ENCODE peak calls at places on chromosomes 7 and 10, in ten cellular contexts. One of them, this sample, is unnamed.

GRCh38 chr10:123117644-123118409 is 17.9 kb upstream of the HMX3 start:
- DNase-seq in stomach: no peak
- DNase-seq in dorsolateral prefrontal cortex: peak; percentile 47
- DNase-seq in GM20000: no peak
- DNase-seq in uterus: no peak
- DNase-seq in CD4-positive, alpha-beta T cell: no peak
- DNase-seq in ascending aorta: no peak
- DNase-seq in lower leg skin: no peak
- DNase-seq in brain microvascular endothelial cell: no peak
- DNase-seq in B cell: no peak
- DNase-seq in this sample: no peak

GRCh38 chr7:73894851-73895441 is 34.0 kb downstream of the TMEM270 start:
- DNase-seq in B cell: no peak
- DNase-seq in ascending aorta: peak; percentile 99
- DNase-seq in CD4-positive, alpha-beta T cell: no peak
- DNase-seq in lower leg skin: peak; percentile 97
- DNase-seq in dorsolateral prefrontal cortex: no peak
- DNase-seq in stomach: no peak
- DNase-seq in uterus: peak; percentile 93
- DNase-seq in brain microvascular endothelial cell: peak; percentile 89
- DNase-seq in GM20000: no peak
- DNase-seq in this sample: no peak

GRCh38 chr7:118870187-118870586 is 645.7 kb downstream of the ANKRD7 start:
- DNase-seq in stomach: no peak
- DNase-seq in GM20000: no peak
- DNase-seq in B cell: no peak
- DNase-seq in ascending aorta: no peak
- DNase-seq in CD4-positive, alpha-beta T cell: no peak
- DNase-seq in brain microvascular endothelial cell: no peak
- DNase-seq in lower leg skin: no peak
- DNase-seq in dorsolateral prefrontal cortex: no peak
- DNase-seq in uterus: no peak
- DNase-seq in this sample: no peak

GRCh38 chr7:100863406-100863950 is 3.7 kb upstream of the TRIP6 start:
- DNase-seq in GM20000: no peak
- DNase-seq in B cell: no peak
- DNase-seq in stomach: peak; percentile 76
- DNase-seq in dorsolateral prefrontal cortex: no peak
- DNase-seq in uterus: no peak
- DNase-seq in ascending aorta: no peak
- DNase-seq in brain microvascular endothelial cell: no peak
- DNase-seq in lower leg skin: no peak
- DNase-seq in CD4-positive, alpha-beta T cell: no peak
- DNase-seq in this sample: no peak

GRCh38 chr10:88071814-88072380 is 208.5 kb downstream of the PTEN start:
- DNase-seq in uterus: no peak
- DNase-seq in dorsolateral prefrontal cortex: no peak
- DNase-seq in lower leg skin: no peak
- DNase-seq in GM20000: no peak
- DNase-seq in stomach: no peak
- DNase-seq in ascending aorta: no peak
- DNase-seq in B cell: no peak
- DNase-seq in CD4-positive, alpha-beta T cell: no peak
- DNase-seq in brain microvascular endothelial cell: no peak
- DNase-seq in this sample: no peak

GRCh38 chr7:91892821-91893340 is 12.4 kb upstream of the MTERF1 start:
- DNase-seq in ascending aorta: no peak
- DNase-seq in CD4-positive, alpha-beta T cell: no peak
- DNase-seq in uterus: no peak
- DNase-seq in stomach: no peak
- DNase-seq in GM20000: no peak
- DNase-seq in lower leg skin: no peak
- DNase-seq in dorsolateral prefrontal cortex: no peak
- DNase-seq in brain microvascular endothelial cell: peak; percentile 52
- DNase-seq in B cell: no peak
- DNase-seq in this sample: no peak

GRCh38 chr10:78437407-78437768 is 403.7 kb downstream of the RPS24 start:
- DNase-seq in B cell: no peak
- DNase-seq in CD4-positive, alpha-beta T cell: no peak
- DNase-seq in dorsolateral prefrontal cortex: no peak
- DNase-seq in brain microvascular endothelial cell: no peak
- DNase-seq in ascending aorta: no peak
- DNase-seq in stomach: no peak
- DNase-seq in uterus: no peak
- DNase-seq in GM20000: no peak
- DNase-seq in lower leg skin: peak; percentile 39
- DNase-seq in this sample: no peak

GRCh38 chr10:106401161-106401560 is 763.3 kb downstream of the SORCS1 start:
- DNase-seq in lower leg skin: no peak
- DNase-seq in CD4-positive, alpha-beta T cell: no peak
- DNase-seq in uterus: no peak
- DNase-seq in stomach: no peak
- DNase-seq in brain microvascular endothelial cell: no peak
- DNase-seq in GM20000: no peak
- DNase-seq in ascending aorta: no peak
- DNase-seq in B cell: no peak
- DNase-seq in dorsolateral prefrontal cortex: no peak
- DNase-seq in this sample: no peak

GRCh38 chr10:132329565-132330485 is 2.2 kb upstream of the LRRC27 start:
- DNase-seq in dorsolateral prefrontal cortex: no peak
- DNase-seq in uterus: no peak
- DNase-seq in ascending aorta: no peak
- DNase-seq in stomach: no peak
- DNase-seq in B cell: no peak
- DNase-seq in brain microvascular endothelial cell: peak; percentile 52
- DNase-seq in GM20000: no peak
- DNase-seq in CD4-positive, alpha-beta T cell: peak; percentile 18
- DNase-seq in lower leg skin: no peak
- DNase-seq in this sample: no peak

GRCh38 chr7:33399528-33400213 is 270.3 kb downstream of the BBS9 start:
- DNase-seq in brain microvascular endothelial cell: no peak
- DNase-seq in dorsolateral prefrontal cortex: no peak
- DNase-seq in lower leg skin: no peak
- DNase-seq in ascending aorta: no peak
- DNase-seq in GM20000: no peak
- DNase-seq in uterus: no peak
- DNase-seq in CD4-positive, alpha-beta T cell: no peak
- DNase-seq in B cell: no peak
- DNase-seq in stomach: no peak
- DNase-seq in this sample: no peak

GRCh38 chr10:17109475-17110207 is 20.0 kb downstream of the CUBN start:
- DNase-seq in B cell: no peak
- DNase-seq in CD4-positive, alpha-beta T cell: no peak
- DNase-seq in dorsolateral prefrontal cortex: no peak
- DNase-seq in lower leg skin: no peak
- DNase-seq in ascending aorta: no peak
- DNase-seq in stomach: no peak
- DNase-seq in brain microvascular endothelial cell: peak; percentile 60
- DNase-seq in uterus: no peak
- DNase-seq in GM20000: no peak
- DNase-seq in this sample: no peak

GRCh38 chr7:38169862-38170261 is 8.2 kb upstream of the STARD3NL start:
- DNase-seq in brain microvascular endothelial cell: peak; percentile 87
- DNase-seq in CD4-positive, alpha-beta T cell: no peak
- DNase-seq in uterus: no peak
- DNase-seq in stomach: no peak
- DNase-seq in lower leg skin: peak; percentile 85
- DNase-seq in dorsolateral prefrontal cortex: no peak
- DNase-seq in B cell: no peak
- DNase-seq in ascending aorta: peak; percentile 68
- DNase-seq in GM20000: no peak
- DNase-seq in this sample: no peak

GRCh38 chr10:4028027-4028471 is 243.0 kb upstream of the KLF6 start:
- DNase-seq in ascending aorta: no peak
- DNase-seq in brain microvascular endothelial cell: no peak
- DNase-seq in stomach: no peak
- DNase-seq in lower leg skin: no peak
- DNase-seq in uterus: no peak
- DNase-seq in B cell: no peak
- DNase-seq in GM20000: no peak
- DNase-seq in dorsolateral prefrontal cortex: no peak
- DNase-seq in CD4-positive, alpha-beta T cell: no peak
- DNase-seq in this sample: no peak

GRCh38 chr10:13079776-13080050 is 20.2 kb upstream of the OPTN start:
- DNase-seq in GM20000: no peak
- DNase-seq in stomach: no peak
- DNase-seq in brain microvascular endothelial cell: no peak
- DNase-seq in lower leg skin: no peak
- DNase-seq in CD4-positive, alpha-beta T cell: no peak
- DNase-seq in ascending aorta: no peak
- DNase-seq in dorsolateral prefrontal cortex: no peak
- DNase-seq in uterus: no peak
- DNase-seq in B cell: no peak
- DNase-seq in this sample: no peak

GRCh38 chr7:34552502-34552901 is 105.5 kb upstream of the NPSR1 start:
- DNase-seq in dorsolateral prefrontal cortex: no peak
- DNase-seq in B cell: no peak
- DNase-seq in lower leg skin: no peak
- DNase-seq in GM20000: no peak
- DNase-seq in ascending aorta: no peak
- DNase-seq in stomach: no peak
- DNase-seq in CD4-positive, alpha-beta T cell: no peak
- DNase-seq in uterus: no peak
- DNase-seq in brain microvascular endothelial cell: no peak
- DNase-seq in this sample: no peak

GRCh38 chr7:3436746-3437145 is 135.7 kb downstream of the SDK1 start:
- DNase-seq in stomach: no peak
- DNase-seq in brain microvascular endothelial cell: peak; percentile 70
- DNase-seq in CD4-positive, alpha-beta T cell: no peak
- DNase-seq in dorsolateral prefrontal cortex: no peak
- DNase-seq in GM20000: no peak
- DNase-seq in ascending aorta: no peak
- DNase-seq in uterus: no peak
- DNase-seq in B cell: no peak
- DNase-seq in lower leg skin: no peak
- DNase-seq in this sample: no peak

GRCh38 chr7:3438352-3438751 is 137.3 kb downstream of the SDK1 start:
- DNase-seq in brain microvascular endothelial cell: no peak
- DNase-seq in GM20000: no peak
- DNase-seq in dorsolateral prefrontal cortex: no peak
- DNase-seq in ascending aorta: no peak
- DNase-seq in CD4-positive, alpha-beta T cell: no peak
- DNase-seq in lower leg skin: no peak
- DNase-seq in uterus: no peak
- DNase-seq in stomach: no peak
- DNase-seq in B cell: no peak
- DNase-seq in this sample: no peak

GRCh38 chr7:3437467-3437866 is 136.4 kb downstream of the SDK1 start:
- DNase-seq in B cell: no peak
- DNase-seq in dorsolateral prefrontal cortex: no peak
- DNase-seq in stomach: no peak
- DNase-seq in brain microvascular endothelial cell: no peak
- DNase-seq in GM20000: no peak
- DNase-seq in uterus: no peak
- DNase-seq in ascending aorta: no peak
- DNase-seq in lower leg skin: no peak
- DNase-seq in CD4-positive, alpha-beta T cell: no peak
- DNase-seq in this sample: no peak

GRCh38 chr7:3440509-3440908 is 139.5 kb downstream of the SDK1 start:
- DNase-seq in ascending aorta: no peak
- DNase-seq in brain microvascular endothelial cell: no peak
- DNase-seq in lower leg skin: no peak
- DNase-seq in uterus: no peak
- DNase-seq in CD4-positive, alpha-beta T cell: no peak
- DNase-seq in B cell: no peak
- DNase-seq in dorsolateral prefrontal cortex: no peak
- DNase-seq in stomach: no peak
- DNase-seq in GM20000: no peak
- DNase-seq in this sample: no peak

GRCh38 chr7:3439333-3440030 is 138.4 kb downstream of the SDK1 start:
- DNase-seq in stomach: no peak
- DNase-seq in GM20000: no peak
- DNase-seq in dorsolateral prefrontal cortex: no peak
- DNase-seq in brain microvascular endothelial cell: peak; percentile 87
- DNase-seq in ascending aorta: no peak
- DNase-seq in B cell: no peak
- DNase-seq in CD4-positive, alpha-beta T cell: no peak
- DNase-seq in lower leg skin: no peak
- DNase-seq in uterus: no peak
- DNase-seq in this sample: no peak
- TF ChIP-seq CTCF in stomach: no peak
- TF ChIP-seq CTCF in GM20000: no peak
- TF ChIP-seq CTCF in dorsolateral prefrontal cortex: no peak
- TF ChIP-seq CTCF in brain microvascular endothelial cell: peak; percentile 21
- TF ChIP-seq CTCF in ascending aorta: no peak
- TF ChIP-seq CTCF in B cell: no peak
- TF ChIP-seq CTCF in CD4-positive, alpha-beta T cell: no peak
- TF ChIP-seq CTCF in lower leg skin: no peak
- TF ChIP-seq CTCF in uterus: no peak
- TF ChIP-seq CTCF in this sample: no peak

DNA sequence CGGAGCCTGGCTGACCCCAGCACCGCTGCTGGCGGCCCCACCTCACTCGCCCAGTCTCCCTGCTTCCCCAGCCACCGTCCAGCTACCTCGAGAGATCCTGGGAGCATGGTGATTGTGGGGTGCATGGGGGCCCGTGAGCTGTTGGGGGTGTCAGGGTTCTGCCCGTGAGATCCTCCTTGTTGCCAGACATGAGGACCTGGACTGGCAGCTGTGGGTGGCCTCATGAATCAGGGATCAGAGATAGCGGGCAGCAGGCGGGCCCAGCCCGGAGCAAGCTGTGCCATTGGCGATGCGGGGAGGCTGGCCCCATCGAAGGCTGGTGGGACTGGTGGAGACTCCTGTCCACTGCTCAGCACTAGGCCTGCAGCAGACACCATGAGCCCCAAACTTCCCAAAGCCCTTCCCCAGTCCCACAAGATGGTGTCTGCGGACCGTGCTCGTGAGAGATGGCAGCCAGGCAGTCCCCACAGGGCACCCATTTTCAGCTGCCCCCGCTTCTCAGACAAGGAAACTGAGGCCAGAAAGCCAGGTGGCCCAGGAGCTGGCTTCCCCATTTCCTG is 75.6 kb downstream of the LHPP start:
- DNase-seq in CD4-positive, alpha-beta T cell: no peak
- DNase-seq in stomach: no peak
- DNase-seq in GM20000: no peak
- DNase-seq in lower leg skin: no peak
- DNase-seq in dorsolateral prefrontal cortex: no peak
- DNase-seq in uterus: no peak
- DNase-seq in B cell: no peak
- DNase-seq in ascending aorta: no peak
- DNase-seq in brain microvascular endothelial cell: no peak
- DNase-seq in this sample: no peak
- TF ChIP-seq CTCF in CD4-positive, alpha-beta T cell: no peak
- TF ChIP-seq CTCF in stomach: no peak
- TF ChIP-seq CTCF in GM20000: no peak
- TF ChIP-seq CTCF in lower leg skin: no peak
- TF ChIP-seq CTCF in dorsolateral prefrontal cortex: no peak
- TF ChIP-seq CTCF in uterus: no peak
- TF ChIP-seq CTCF in B cell: no peak
- TF ChIP-seq CTCF in ascending aorta: no peak
- TF ChIP-seq CTCF in brain microvascular endothelial cell: no peak
- TF ChIP-seq CTCF in this sample: no peak

GRCh38 chr7:8044761-8045430 is 76.3 kb downstream of the GLCCI1 start:
- DNase-seq in GM20000: no peak
- DNase-seq in CD4-positive, alpha-beta T cell: no peak
- DNase-seq in lower leg skin: no peak
- DNase-seq in ascending aorta: no peak
- DNase-seq in B cell: no peak
- DNase-seq in dorsolateral prefrontal cortex: no peak
- DNase-seq in uterus: no peak
- DNase-seq in brain microvascular endothelial cell: no peak
- DNase-seq in stomach: no peak
- DNase-seq in this sample: no peak
- TF ChIP-seq CTCF in GM20000: no peak
- TF ChIP-seq CTCF in CD4-positive, alpha-beta T cell: no peak
- TF ChIP-seq CTCF in lower leg skin: no peak
- TF ChIP-seq CTCF in ascending aorta: no peak
- TF ChIP-seq CTCF in B cell: no peak
- TF ChIP-seq CTCF in dorsolateral prefrontal cortex: no peak
- TF ChIP-seq CTCF in uterus: no peak
- TF ChIP-seq CTCF in brain microvascular endothelial cell: no peak
- TF ChIP-seq CTCF in stomach: no peak
- TF ChIP-seq CTCF in this sample: no peak

GRCh38 chr10:69961168-69961863 is 91.3 kb upstream of the MACROH2A2 start:
- DNase-seq in lower leg skin: peak; percentile 77
- DNase-seq in brain microvascular endothelial cell: peak; percentile 21
- DNase-seq in GM20000: no peak
- DNase-seq in B cell: no peak
- DNase-seq in stomach: peak; percentile 16
- DNase-seq in dorsolateral prefrontal cortex: no peak
- DNase-seq in CD4-positive, alpha-beta T cell: no peak
- DNase-seq in uterus: no peak
- DNase-seq in ascending aorta: no peak
- DNase-seq in this sample: no peak
- TF ChIP-seq CTCF in lower leg skin: no peak
- TF ChIP-seq CTCF in brain microvascular endothelial cell: peak; percentile 63
- TF ChIP-seq CTCF in GM20000: peak; percentile 34
- TF ChIP-seq CTCF in B cell: no peak
- TF ChIP-seq CTCF in stomach: no peak
- TF ChIP-seq CTCF in dorsolateral prefrontal cortex: peak; percentile 18
- TF ChIP-seq CTCF in CD4-positive, alpha-beta T cell: no peak
- TF ChIP-seq CTCF in uterus: no peak
- TF ChIP-seq CTCF in ascending aorta: no peak
- TF ChIP-seq CTCF in this sample: peak; percentile 54